ENCODE peak calls at places on chromosomes 12 and 14, in five cellular contexts. T is testis, P is thoracic aorta, M is dorsolateral prefrontal cortex, N is stomach. I is an unnamed sample.

GRCh38 chr12:63150255-63151060 is 543 bp downstream of the AVPR1A start:
- DNase-seq in N (no peak), M (no peak), P (no peak), T (no peak), I (peak)

GRCh38 chr14:75636100-75636692 is 24.5 kb downstream of the ERG28 start:
- DNase-seq in T (no peak), P (no peak), M (peak), N (no peak), I (no peak)

GRCh38 chr12:92065018-92065499 is 80.6 kb downstream of the BTG1 start:
- DNase-seq in N (peak), P (no peak), T (no peak), M (no peak), I (no peak)

GRCh38 chr12:49121047-49121696 is 10.0 kb downstream of the TUBA1B start:
- DNase-seq in P (no peak), N (peak), M (peak), T (peak), I (peak)

GRCh38 chr12:90953956-90954421 is 987 bp downstream of the CCER1 start:
- DNase-seq in M (no peak), N (no peak), T (peak), P (no peak), I (no peak)

GRCh38 chr12:64796205-64796845 is 28.1 kb upstream of the TBC1D30 start:
- DNase-seq in P (no peak), T (peak), N (peak), M (peak), I (peak)

GRCh38 chr12:49370539-49370938 is 3.3 kb downstream of the SPATS2 start:
- DNase-seq in P (no peak), T (no peak), M (no peak), N (no peak), I (no peak)

GRCh38 chr14:34843011-34843554 is 32.1 kb downstream of the BAZ1A start:
- DNase-seq in P (no peak), M (no peak), N (no peak), T (no peak), I (no peak)

GRCh38 chr12:31567029-31567428 is 23.9 kb downstream of the DENND5B start:
- DNase-seq in N (no peak), M (no peak), T (no peak), P (no peak), I (no peak)

GRCh38 chr14:75615200-75615599 is 36.8 kb downstream of the FLVCR2 start:
- DNase-seq in T (no peak), P (no peak), N (no peak), M (no peak), I (no peak)

GRCh38 chr14:105149146-105149781 is 19.3 kb downstream of the JAG2 start:
- DNase-seq in N (no peak), T (no peak), M (no peak), P (no peak), I (no peak)

DNA sequence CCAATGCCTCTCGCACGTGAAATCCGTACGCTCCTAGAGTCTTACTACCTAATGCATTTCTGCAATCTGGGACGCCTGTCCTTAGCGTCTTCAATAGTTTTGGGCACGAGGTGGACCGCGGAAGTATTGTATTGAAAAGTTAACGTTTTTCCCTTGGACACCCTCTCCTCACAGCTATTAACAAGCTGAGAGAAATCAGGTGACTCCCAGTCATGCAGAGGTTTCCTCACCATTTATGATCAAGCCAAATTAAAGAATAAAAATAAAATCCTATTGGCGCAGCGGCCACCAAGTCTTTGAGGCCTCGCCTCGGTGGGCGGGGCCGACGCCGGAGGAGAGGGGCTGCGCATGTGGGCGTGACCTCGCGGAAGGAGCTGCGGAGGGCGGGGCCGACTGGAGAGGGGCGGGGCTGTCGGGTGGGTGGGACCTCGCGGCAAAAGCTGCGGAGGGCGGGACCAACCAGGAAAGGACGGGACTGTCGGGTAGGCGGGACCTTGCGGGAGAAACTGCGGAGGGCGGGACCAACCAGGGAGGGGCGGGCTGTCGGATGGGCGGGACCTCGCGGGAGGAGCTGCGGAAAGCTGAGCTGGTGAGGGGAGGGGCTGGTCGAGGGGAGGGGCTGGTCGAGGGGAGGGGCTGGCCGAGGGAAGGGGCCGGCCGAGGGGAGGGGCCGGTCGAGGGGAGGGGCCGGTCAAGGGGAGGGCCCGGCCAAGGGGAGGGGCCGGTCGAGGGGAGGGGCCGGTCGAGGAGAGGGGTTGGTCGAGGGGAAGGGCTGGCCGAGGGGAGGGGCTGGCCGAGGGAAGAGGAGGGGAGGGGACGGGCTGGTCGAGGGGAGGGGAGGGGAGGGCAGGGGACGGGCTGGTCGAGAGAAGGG is 1.1 kb upstream of the PPP2R5C start:
- DNase-seq in P (peak), N (peak), T (peak), M (peak), I (peak)
- H3K4me3 ChIP-seq in P (peak), N (peak), T (peak), M (peak), I (no peak)

GRCh38 chr12:132689227-132689626 is 1.8 kb downstream of the PXMP2 start:
- DNase-seq in T (no peak), N (peak), P (no peak), M (no peak), I (no peak)

GRCh38 chr12:132687211-132688164 is at the start of the genes POLE and PXMP2:
- DNase-seq in N (peak), P (peak), M (peak), T (peak), I (peak)

GRCh38 chr12:132685400-132685799 is 1.7 kb downstream of the POLE start:
- DNase-seq in M (no peak), T (no peak), P (no peak), N (no peak), I (no peak)

GRCh38 chr12:132686831-132687210 is 321 bp downstream of the POLE start:
- DNase-seq in T (no peak), N (no peak), P (no peak), M (peak), I (no peak)

DNA sequence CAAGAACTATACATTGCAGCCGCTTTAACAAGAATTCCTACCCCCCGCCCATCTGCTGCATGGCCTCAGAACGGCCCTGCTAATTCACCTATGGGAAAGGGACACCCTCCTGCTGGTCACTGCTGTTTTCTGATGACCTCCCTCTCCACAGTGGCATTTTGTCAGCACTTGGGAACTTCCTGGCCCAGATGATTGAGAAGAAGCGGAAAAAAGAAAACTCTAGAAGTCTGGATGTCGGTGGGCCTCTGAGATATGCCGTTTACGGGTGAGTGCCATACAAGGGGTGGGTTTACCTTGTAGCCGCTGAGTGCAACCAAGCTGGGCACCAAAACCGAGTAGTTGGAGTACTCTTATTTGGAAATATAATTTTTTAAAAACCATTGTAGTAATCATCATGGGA is 2.7 kb downstream of the PXMP2 start:
- DNase-seq in T (no peak), P (no peak), M (no peak), N (no peak), I (no peak)
- H3K27ac ChIP-seq in T (no peak), P (peak), M (no peak), N (peak), I (no peak)

GRCh38 chr12:123041811-123042655 is 61.6 kb downstream of the ARL6IP4 start:
- DNase-seq in P (no peak), T (peak), N (no peak), M (no peak), I (no peak)

GRCh38 chr12:123044351-123044750 is 63.9 kb downstream of the ARL6IP4 start:
- DNase-seq in M (no peak), N (no peak), P (no peak), T (no peak), I (no peak)

GRCh38 chr12:123045678-123046077 is 65.2 kb downstream of the ARL6IP4 start:
- DNase-seq in M (no peak), P (no peak), T (no peak), N (no peak), I (no peak)

GRCh38 chr12:123041042-123041531 is 60.6 kb downstream of the ARL6IP4 start:
- DNase-seq in N (no peak), P (no peak), T (no peak), M (no peak), I (no peak)

DNA sequence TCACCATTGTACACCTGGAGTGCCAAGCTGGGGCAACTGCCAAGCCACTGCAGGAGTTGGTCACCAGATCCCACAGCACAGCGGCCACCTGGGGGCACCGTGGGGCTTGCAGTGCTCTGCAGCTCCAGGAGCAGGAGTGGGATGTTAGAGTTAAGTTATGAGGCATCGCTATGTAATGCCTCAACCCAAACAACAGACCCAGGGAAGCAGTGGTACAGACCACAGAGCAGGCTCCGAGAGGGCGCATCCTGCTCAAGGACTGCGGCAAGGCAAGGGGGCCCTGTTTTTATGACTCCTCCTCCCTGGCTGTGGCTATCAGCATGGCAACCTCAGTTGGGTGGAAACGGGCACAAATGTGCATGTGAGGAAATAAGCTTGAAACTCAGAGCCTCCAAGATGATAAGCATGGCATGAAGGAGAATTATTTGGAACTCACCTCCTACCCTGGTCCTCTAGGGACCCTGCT is 63.1 kb downstream of the ARL6IP4 start:
- DNase-seq in M (peak), T (peak), N (peak), P (peak), I (peak)
- H3K4me3 ChIP-seq in M (no peak), T (no peak), N (no peak), P (peak), I (no peak)

GRCh38 chr14:64194404-64194803 is 99.8 kb downstream of the ESR2 start:
- DNase-seq in N (no peak), T (no peak), P (no peak), M (no peak), I (no peak)

GRCh38 chr14:64187331-64187730 is 106.8 kb downstream of the ESR2 start:
- DNase-seq in T (no peak), N (no peak), P (no peak), M (no peak), I (no peak)

GRCh38 chr14:64193821-64194220 is 100.3 kb downstream of the ESR2 start:
- DNase-seq in P (no peak), M (no peak), T (no peak), N (peak), I (no peak)

GRCh38 chr14:64191756-64192155 is 102.4 kb downstream of the ESR2 start:
- DNase-seq in T (no peak), M (no peak), P (no peak), N (no peak), I (no peak)

GRCh38 chr14:64190974-64191502 is 103.1 kb downstream of the ESR2 start:
- DNase-seq in P (no peak), M (no peak), N (no peak), T (no peak), I (no peak)
- H3K27ac ChIP-seq in P (no peak), M (no peak), N (no peak), T (no peak), I (no peak)

GRCh38 chr12:57627504-57628279 is 5.3 kb downstream of the B4GALNT1 start:
- DNase-seq in N (no peak), T (peak), M (no peak), P (no peak), I (no peak)
- H3K4me3 ChIP-seq in N (no peak), T (peak), M (no peak), P (no peak), I (no peak)

DNA sequence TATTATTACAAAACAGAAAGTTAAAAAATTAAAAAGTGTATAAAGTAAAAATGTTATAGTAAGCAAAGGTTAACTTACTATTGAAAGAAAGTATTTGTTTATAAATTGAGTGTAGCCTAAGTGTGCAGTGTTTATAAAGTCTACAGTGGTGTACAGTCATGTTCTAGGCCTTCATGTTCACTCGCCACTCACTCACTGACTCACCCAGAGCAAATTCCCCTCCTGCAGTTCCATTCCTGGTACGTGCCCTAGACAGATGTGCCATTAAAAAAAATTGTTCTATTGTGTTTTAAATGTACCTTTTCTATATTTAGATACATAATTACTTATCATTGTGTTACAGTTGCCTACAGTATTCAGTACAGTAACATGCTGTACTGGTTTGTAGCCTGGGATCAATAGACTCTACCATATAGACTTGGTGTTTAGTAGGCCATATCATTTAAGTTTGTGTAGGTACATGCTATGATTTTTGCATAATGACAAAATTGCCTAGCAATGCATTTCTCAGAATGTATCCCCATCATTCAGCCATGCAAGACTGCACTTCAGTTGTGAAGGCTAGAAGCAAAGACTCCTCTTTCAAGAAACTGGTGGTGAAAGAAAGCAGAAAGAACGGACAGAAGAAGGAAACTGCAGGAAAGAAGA is 100.6 kb downstream of the DACT1 start:
- DNase-seq in N (no peak), T (no peak), M (no peak), P (no peak), I (no peak)
- H3K27ac ChIP-seq in N (no peak), T (no peak), M (no peak), P (no peak), I (no peak)

GRCh38 chr12:82012176-82012575 is 253.0 kb upstream of the PPFIA2 start:
- DNase-seq in T (no peak), N (no peak), M (no peak), P (no peak), I (no peak)
- H3K4me3 ChIP-seq in T (no peak), N (no peak), M (no peak), P (no peak), I (no peak)

I was measured in thyroid gland.